ENCODE peak calls at places on chromosomes 12 and 14, in six cellular contexts. N, F, U, L, Y and G are unnamed samples.

GRCh38 chr12:6947615-6948014 is 3.5 kb upstream of the PTPN6 start:
- DNase-seq in Y (no peak), F (no peak), N (no peak), U (no peak), L (no peak), G (no peak)

GRCh38 chr12:95802482-95803264 is 12.1 kb upstream of the NTN4 start:
- DNase-seq in U (no peak), Y (no peak), F (peak; percentile 93), L (no peak), N (peak; percentile 82), G (peak; percentile 90)

GRCh38 chr12:53172352-53172751 is 8.2 kb upstream of the ZNF740 start:
- DNase-seq in F (peak; percentile 81), Y (no peak), L (no peak), U (no peak), N (no peak), G (no peak)

GRCh38 chr14:29925736-29926135 is 1.9 kb downstream of the PRKD1 start:
- DNase-seq in F (peak; percentile 49), U (no peak), N (no peak), L (no peak), Y (no peak), G (peak; percentile 37)

GRCh38 chr12:104944252-104944651 is 13.8 kb downstream of the SLC41A2 start:
- DNase-seq in N (no peak), Y (no peak), L (no peak), F (no peak), U (no peak), G (no peak)

GRCh38 chr14:24954037-24954696 is 95.8 kb downstream of the STXBP6 start:
- DNase-seq in N (peak; percentile 58), F (no peak), U (no peak), L (no peak), Y (no peak), G (no peak)

GRCh38 chr12:57766464-57767311 is at the start of gene CYP27B1:
- DNase-seq in L (peak; percentile 87), F (peak; percentile 7), N (no peak), U (no peak), Y (peak; percentile 57), G (peak; percentile 81)

GRCh38 chr14:49892301-49892635 is 614 bp upstream of the ARF6 start:
- DNase-seq in U (peak; percentile 51), F (peak; percentile 82), Y (no peak), N (peak; percentile 83), L (no peak), G (peak; percentile 76)

GRCh38 chr12:60489071-60489470 is 893.2 kb downstream of the SLC16A7 start:
- DNase-seq in N (no peak), Y (no peak), U (no peak), F (peak; percentile 57), L (no peak), G (no peak)

GRCh38 chr14:99257673-99258221 is 14.2 kb downstream of the BCL11B start:
- DNase-seq in L (no peak), Y (no peak), U (no peak), N (no peak), F (no peak), G (no peak)

GRCh38 chr12:100128509-100128908 is 14.2 kb downstream of the BLTP3B start:
- DNase-seq in F (peak; percentile 41), U (no peak), Y (no peak), N (peak; percentile 82), L (peak; percentile 69), G (peak; percentile 85)

GRCh38 chr12:3242199-3242863 is 165.2 kb downstream of the TSPAN9 start:
- DNase-seq in U (no peak), F (no peak), N (no peak), Y (no peak), L (no peak), G (no peak)

GRCh38 chr12:30507576-30507975 is 188.1 kb downstream of the IPO8 start:
- DNase-seq in F (no peak), Y (no peak), N (no peak), U (no peak), L (no peak), G (no peak)

GRCh38 chr14:44149597-44149996 is 357.5 kb downstream of the FSCB start:
- DNase-seq in L (peak; percentile 85), Y (peak; percentile 74), F (no peak), N (peak; percentile 41), U (peak; percentile 65), G (peak; percentile 94)

GRCh38 chr12:127381043-127381668 is 885.8 kb upstream of the TMEM132C start:
- DNase-seq in L (peak; percentile 89), U (peak; percentile 63), Y (peak; percentile 21), F (no peak), N (peak; percentile 23), G (peak; percentile 79)

GRCh38 chr12:123134755-123135282 is 16.1 kb downstream of the PITPNM2 start:
- DNase-seq in F (no peak), U (no peak), Y (no peak), L (no peak), N (no peak), G (no peak)

DNA sequence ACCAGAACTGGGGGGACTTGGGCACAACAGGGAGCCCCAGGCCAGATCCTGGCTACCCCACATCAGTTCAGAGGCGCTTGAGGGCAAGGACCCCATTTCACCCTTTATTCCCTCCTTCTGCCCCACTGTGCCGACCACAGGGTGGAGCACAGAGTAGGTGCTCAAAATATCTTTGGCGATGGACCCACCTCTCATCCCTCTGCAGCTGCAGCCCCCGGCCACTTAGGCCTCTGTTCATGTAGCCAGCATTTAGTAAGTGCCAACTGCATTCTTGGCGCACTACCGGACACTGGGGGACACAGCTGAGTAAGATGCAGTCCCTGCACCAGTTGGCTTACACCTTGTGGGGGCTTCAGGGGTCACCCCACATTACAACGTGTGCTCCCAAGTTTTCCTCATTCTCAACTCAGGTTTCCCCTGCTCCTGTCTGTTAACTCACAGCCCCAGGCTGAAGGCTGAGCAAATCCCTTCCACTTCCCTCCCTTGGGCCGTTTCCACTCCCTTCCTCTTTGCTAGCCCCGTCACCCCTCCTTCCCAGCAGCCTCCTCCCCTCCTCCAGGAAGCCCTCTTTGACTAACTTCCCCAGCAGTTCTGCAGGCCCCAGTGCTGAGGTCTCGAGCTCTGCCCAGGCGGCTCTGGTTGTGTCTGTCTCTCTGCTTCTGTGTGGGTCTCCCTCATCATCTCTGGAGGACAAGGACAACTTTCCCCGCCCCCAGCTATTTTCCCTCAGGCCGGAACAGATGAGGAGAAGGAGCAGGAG is 26.5 kb downstream of the KRT80 start:
- DNase-seq in F (no peak), N (no peak), L (no peak), Y (no peak), U (no peak), G (no peak)
- H3K18ac ChIP-seq in F (no peak overlapping the region), N (no peak overlapping the region), L (no peak overlapping the region), Y (peak overlapping the region; percentile 1), U (peak overlapping the region; percentile 86), G (no peak overlapping the region)

GRCh38 chr14:95218472-95219193 is 61.3 kb upstream of the DICER1 start:
- DNase-seq in Y (no peak), N (no peak), U (no peak), L (peak; percentile 62), F (no peak), G (no peak)

GRCh38 chr14:95217391-95217900 is 60.1 kb upstream of the DICER1 start:
- DNase-seq in F (no peak), U (no peak), Y (no peak), L (no peak), N (no peak), G (peak; percentile 21)

GRCh38 chr14:95220663-95221231 is 63.4 kb upstream of the DICER1 start:
- DNase-seq in U (no peak), F (peak; percentile 23), Y (no peak), L (no peak), N (peak; percentile 41), G (peak; percentile 59)

GRCh38 chr14:95216013-95216412 is 58.7 kb upstream of the DICER1 start:
- DNase-seq in L (no peak), N (no peak), Y (no peak), F (no peak), U (no peak), G (no peak)

DNA sequence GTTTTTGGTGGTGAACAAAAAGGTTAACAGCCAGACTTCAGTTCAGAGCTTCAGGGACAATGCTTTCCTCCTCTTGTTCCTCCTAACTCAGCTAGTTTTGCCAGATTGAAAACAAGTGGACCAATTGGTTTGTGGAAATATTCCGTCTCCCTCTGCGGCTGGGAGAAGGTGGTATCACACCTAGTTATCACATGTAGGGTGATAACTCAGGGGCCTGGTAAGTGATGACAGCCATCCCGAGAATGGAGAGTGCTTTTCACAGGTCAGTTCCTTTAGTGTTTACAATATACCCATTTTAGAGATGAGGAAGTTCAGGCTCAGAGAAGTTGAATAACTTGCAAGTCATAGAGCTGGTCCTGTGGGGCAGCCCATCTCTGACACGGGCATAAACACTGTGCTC is 60.7 kb upstream of the DICER1 start:
- DNase-seq in Y (no peak), L (no peak), U (no peak), N (no peak), F (no peak), G (peak; percentile 64)
- H3K18ac ChIP-seq in Y (no peak overlapping the region), L (no peak overlapping the region), U (no peak overlapping the region), N (no peak overlapping the region), F (no peak overlapping the region), G (no peak overlapping the region)

GRCh38 chr14:68470361-68470760 is 322.5 kb downstream of the ZFP36L1 start:
- DNase-seq in N (no peak), L (no peak), Y (no peak), F (no peak), U (no peak), G (no peak)

GRCh38 chr14:68468437-68469207 is 324.2 kb downstream of the ZFP36L1 start:
- DNase-seq in N (peak; percentile 70), L (no peak), Y (no peak), F (no peak), U (no peak), G (no peak)

GRCh38 chr14:68471029-68471963 is 321.6 kb downstream of the ZFP36L1 start:
- DNase-seq in F (no peak), N (no peak), L (peak; percentile 76), U (peak; percentile 55), Y (peak; percentile 65), G (no peak)

GRCh38 chr14:68467425-68467824 is 325.4 kb downstream of the ZFP36L1 start:
- DNase-seq in U (no peak), F (no peak), N (no peak), Y (no peak), L (no peak), G (no peak)

DNA sequence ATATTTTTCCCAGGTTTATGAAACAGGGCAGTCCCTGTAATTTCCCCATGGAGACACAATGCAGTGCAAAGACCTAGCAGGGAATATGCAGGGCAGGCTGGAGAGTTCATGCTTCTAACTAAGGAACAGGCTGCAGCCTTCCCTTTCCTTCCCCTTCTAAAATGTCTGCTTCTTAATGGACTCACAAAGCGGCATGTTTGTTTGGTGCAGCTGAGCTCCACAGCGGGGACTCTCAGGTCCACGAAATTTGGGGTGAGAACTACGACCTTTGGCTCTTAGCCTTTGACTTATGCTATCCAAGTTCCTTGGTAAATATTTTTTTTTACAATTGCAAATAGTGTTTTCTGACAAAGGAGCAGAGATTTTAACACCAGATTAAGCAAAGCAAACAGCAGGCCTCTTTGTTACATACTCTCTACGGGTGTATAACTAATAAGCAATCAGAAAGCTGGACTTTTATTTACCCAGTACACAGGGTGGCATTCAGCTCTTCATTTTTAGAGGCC is 323.6 kb downstream of the ZFP36L1 start:
- DNase-seq in F (no peak), L (no peak), U (no peak), Y (no peak), N (no peak), G (no peak)
- H3K18ac ChIP-seq in F (no peak overlapping the region), L (no peak overlapping the region), U (no peak overlapping the region), Y (no peak overlapping the region), N (no peak overlapping the region), G (no peak overlapping the region)

DNA sequence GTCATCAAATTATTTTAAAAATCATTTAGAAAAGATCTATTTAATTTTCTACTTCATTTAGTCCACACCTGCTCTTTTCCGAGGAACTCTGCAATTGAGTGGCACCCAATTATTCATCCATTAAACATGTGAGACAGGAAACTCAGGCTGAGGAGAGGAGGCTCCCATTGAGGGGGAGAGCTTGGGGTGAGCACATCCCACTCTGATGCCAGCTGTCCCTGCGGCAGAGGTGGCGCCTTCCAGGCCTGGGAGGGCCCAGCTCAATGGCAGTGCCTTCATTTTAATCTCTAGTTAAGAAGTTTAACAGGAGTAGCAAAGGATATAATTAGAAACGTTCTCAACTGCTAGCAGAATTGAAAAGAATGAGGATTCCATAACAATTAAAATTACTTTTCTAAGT is 92.0 kb downstream of the ITPR2 start:
- DNase-seq in N (no peak), F (no peak), U (no peak), L (no peak), Y (no peak), G (no peak)
- H3K18ac ChIP-seq in N (no peak overlapping the region), F (no peak overlapping the region), U (no peak overlapping the region), L (no peak overlapping the region), Y (no peak overlapping the region), G (no peak overlapping the region)